ENCODE peak calls at places on chromosome 6, in nine cellular contexts. E is psoas muscle, D is dorsolateral prefrontal cortex, Q is RWPE2, C is cardiac fibroblast, Y is esophagus squamous epithelium, G is neural progenitor cell, I is tibial nerve, T is IMR-90. W is an unnamed sample.
A peak's percentile ranks its signal among the peaks of the same experiment; 100 is the strongest.

GRCh38 chr6:138001750-138002349 is 105.4 kb downstream of the PERP start:
- DNase-seq in Y (no peak), I (peak; percentile 49), Q (no peak), E (no peak), G (peak; percentile 70), T (peak; percentile 53), D (peak; percentile 36), C (peak; percentile 63), W (peak; percentile 64)

GRCh38 chr6:1574895-1575212 is 34.9 kb upstream of the FOXC1 start:
- DNase-seq in C (no peak), Q (no peak), D (no peak), G (no peak), T (no peak), I (no peak), Y (no peak), E (no peak), W (no peak)

GRCh38 chr6:139962663-139963314 is 588.3 kb upstream of the CITED2 start:
- DNase-seq in D (no peak), Q (no peak), C (no peak), G (no peak), E (no peak), I (no peak), Y (no peak), T (no peak), W (no peak)

GRCh38 chr6:43900560-43901329 is 130.7 kb downstream of the VEGFA start:
- DNase-seq in E (peak; percentile 63), C (peak; percentile 18), T (no peak), G (no peak), Y (no peak), I (no peak), Q (no peak), D (no peak), W (no peak)

GRCh38 chr6:2793491-2794151 is 28.4 kb downstream of the WRNIP1 start:
- DNase-seq in I (no peak), D (peak; percentile 28), G (no peak), C (no peak), Y (no peak), E (no peak), Q (no peak), T (no peak), W (peak; percentile 33)

GRCh38 chr6:24599686-24600399 is 46.1 kb downstream of the KIAA0319 start:
- DNase-seq in G (no peak), T (no peak), Q (no peak), I (no peak), C (no peak), E (no peak), Y (no peak), D (no peak), W (no peak)

GRCh38 chr6:169101036-169101805 is 152.4 kb downstream of the THBS2 start:
- DNase-seq in I (no peak), G (no peak), E (no peak), D (no peak), Y (no peak), Q (no peak), T (no peak), C (no peak), W (peak; percentile 30)

GRCh38 chr6:100105138-100105537 is 111.1 kb upstream of the MCHR2 start:
- DNase-seq in G (no peak), Y (no peak), I (no peak), C (no peak), E (no peak), T (no peak), Q (no peak), D (no peak), W (no peak)

GRCh38 chr6:29810371-29810770 is 17.3 kb upstream of the HLA-G start:
- DNase-seq in E (no peak), T (no peak), C (no peak), Q (no peak), Y (no peak), D (no peak), G (no peak), I (no peak), W (no peak)

GRCh38 chr6:84340422-84340821 is 113.0 kb upstream of the CEP162 start:
- DNase-seq in Q (no peak), I (no peak), C (no peak), G (no peak), E (no peak), D (no peak), T (no peak), Y (no peak), W (no peak)

GRCh38 chr6:162856885-162857284 is 129.1 kb downstream of the PACRG start:
- DNase-seq in G (peak; percentile 88), Y (no peak), C (peak; percentile 86), D (peak; percentile 14), E (no peak), I (no peak), Q (no peak), T (peak; percentile 60), W (peak; percentile 92)

GRCh38 chr6:37956711-37957110 is 137.2 kb downstream of the ZFAND3 start:
- DNase-seq in G (no peak), Y (no peak), C (peak; percentile 13), D (no peak), T (no peak), E (no peak), I (no peak), Q (no peak), W (no peak)

GRCh38 chr6:149347067-149347466 is 29.6 kb downstream of the TAB2 start:
- DNase-seq in Y (no peak), C (peak; percentile 34), D (no peak), G (no peak), T (no peak), E (no peak), I (no peak), Q (no peak), W (peak; percentile 56)

GRCh38 chr6:19180348-19181073 is 656.7 kb upstream of the ID4 start:
- DNase-seq in Y (no peak), G (no peak), T (no peak), I (peak; percentile 31), E (peak; percentile 70), D (no peak), C (peak; percentile 61), Q (no peak), W (no peak)

GRCh38 chr6:53299331-53299835 is 49.4 kb downstream of the ELOVL5 start:
- DNase-seq in G (no peak), C (no peak), E (no peak), Q (no peak), T (no peak), I (no peak), Y (no peak), D (no peak), W (no peak)

GRCh38 chr6:167485186-167485978 is 160.5 kb downstream of the TTLL2 start:
- DNase-seq in Q (no peak), C (peak; percentile 73), G (no peak), I (no peak), T (no peak), E (no peak), Y (no peak), D (no peak), W (peak; percentile 32)
- TF ChIP-seq CTCF in Q (peak; percentile 27), C (peak; percentile 15), G (peak; percentile 31), I (peak; percentile 70), T (no peak), E (peak; percentile 52), Y (no peak), D (peak; percentile 75), W (peak; percentile 47)

GRCh38 chr6:16767765-16768514 is 6.7 kb upstream of the ATXN1 start:
- DNase-seq in C (no peak), I (no peak), Y (no peak), D (no peak), T (no peak), Q (no peak), E (no peak), G (no peak), W (no peak)

GRCh38 chr6:16766836-16767745 is 5.8 kb upstream of the ATXN1 start:
- DNase-seq in Y (no peak), T (peak; percentile 63), D (no peak), I (no peak), G (no peak), C (no peak), Q (no peak), E (no peak), W (peak; percentile 38)

GRCh38 chr6:16770701-16771569 is 9.7 kb upstream of the ATXN1 start:
- DNase-seq in C (peak; percentile 84), Y (peak; percentile 24), T (peak; percentile 60), D (peak; percentile 55), Q (no peak), G (peak; percentile 85), I (peak; percentile 52), E (peak; percentile 90), W (peak; percentile 80)

GRCh38 chr6:16769131-16769985 is 8.1 kb upstream of the ATXN1 start:
- DNase-seq in Q (peak; percentile 92), C (peak; percentile 86), E (no peak), Y (no peak), I (no peak), G (no peak), D (no peak), T (peak; percentile 61), W (peak; percentile 91)

DNA sequence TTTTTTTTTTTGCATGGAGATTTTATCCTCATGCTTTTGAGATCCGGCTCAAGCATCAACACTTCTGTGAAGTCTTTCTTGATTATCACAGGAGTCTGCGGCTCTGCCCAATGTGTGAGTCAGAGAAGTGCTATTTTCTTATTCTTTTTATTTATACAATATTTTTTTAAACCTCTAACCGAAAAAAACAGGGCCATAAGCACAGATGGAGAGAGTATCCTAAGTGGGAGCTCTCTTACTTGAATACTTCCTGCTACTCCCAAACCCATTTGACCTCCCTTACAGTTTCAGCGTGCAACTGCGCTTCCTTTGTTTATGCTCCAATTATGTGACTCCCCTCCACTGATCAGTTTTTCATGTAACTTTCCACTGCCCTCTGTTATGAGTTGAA is 8.7 kb upstream of the ATXN1 start:
- DNase-seq in Q (no peak), G (no peak), I (no peak), E (no peak), C (peak; percentile 74), Y (no peak), D (no peak), T (peak; percentile 90), W (peak; percentile 92)
- H3K4me3 ChIP-seq in Q (no peak overlapping the region), G (no peak overlapping the region), I (no peak overlapping the region), E (no peak overlapping the region), C (no peak overlapping the region), Y (no peak overlapping the region), D (no peak overlapping the region), T (no peak overlapping the region), W (no peak overlapping the region)

DNA sequence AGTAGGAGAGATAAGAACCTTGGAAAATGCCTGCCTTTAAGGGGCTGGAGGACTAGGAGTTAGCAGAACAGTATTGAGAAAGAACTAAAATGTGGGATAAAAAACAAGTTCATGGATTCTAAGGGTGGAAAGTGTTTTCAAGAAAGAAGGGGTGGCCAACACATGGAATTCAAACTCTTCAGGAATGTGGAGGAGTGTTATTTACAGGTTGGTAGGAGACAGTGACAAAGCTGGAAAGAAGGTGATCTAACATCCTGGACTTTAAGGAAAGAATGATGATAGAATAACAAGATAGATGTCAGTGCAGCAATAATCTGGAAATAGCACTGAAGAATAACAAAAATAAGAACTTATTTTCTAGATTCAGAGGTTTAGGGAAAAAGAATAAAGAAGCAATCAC is 54.0 kb upstream of the TNFRSF21 start:
- DNase-seq in C (no peak), E (no peak), Y (no peak), Q (no peak), G (no peak), I (no peak), D (no peak), T (no peak), W (no peak)
- TF ChIP-seq CTCF in C (no peak), E (no peak), Y (no peak), Q (no peak), G (no peak), I (no peak), D (no peak), T (no peak), W (no peak)

DNA sequence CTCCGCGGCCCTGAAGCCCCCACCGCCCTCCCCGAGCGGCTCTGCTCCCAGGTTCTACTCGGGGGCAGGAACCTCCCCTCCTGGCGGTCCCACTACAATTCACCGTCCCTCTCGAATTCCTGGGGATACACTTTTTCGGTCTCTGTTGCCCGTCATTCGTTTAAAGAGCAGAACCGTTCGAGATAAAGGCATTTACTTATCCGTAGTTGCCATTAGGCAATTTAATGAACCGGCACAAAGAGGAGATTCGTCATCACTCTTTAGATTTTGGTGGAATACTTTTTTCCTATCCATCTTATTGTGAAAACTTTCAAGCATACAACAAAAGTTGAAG is 1.1 kb upstream of the CD24 start:
- DNase-seq in I (no peak), E (no peak), D (no peak), C (no peak), Y (no peak), T (no peak), Q (no peak), G (peak; percentile 53), W (peak; percentile 19)
- H3K4me3 ChIP-seq in I (peak overlapping the region; percentile 33), E (peak overlapping the region; percentile 67), D (peak overlapping the region; percentile 57), C (no peak overlapping the region), Y (peak overlapping the region; percentile 61), T (no peak overlapping the region), Q (peak overlapping the region; percentile 76), G (peak overlapping the region; percentile 96), W (peak overlapping the region; percentile 53)

W was measured in astrocyte of the spinal cord.